ENCODE peak calls at places on chromosomes 5 and 9, in eight cellular contexts. O is NCI-H774; T is A172; K is putamen; M is aorta; R is fibroblast of lung; Z is AG09309; D is activated CD4-positive, alpha-beta T cell treated with anti-CD3 and anti-CD28 coated beads, Interleukin-2, amount 10 ng/mL, durations not matched to agents 7 days and 5 days. I is an unnamed sample.

GRCh38 chr9:137984520-137985257 is 107.1 kb downstream of the CACNA1B start:
- DNase-seq in Z (no peak), T (no peak), O (no peak), D (no peak), M (no peak), R (no peak), K (no peak), I (no peak)

GRCh38 chr5:171386861-171387254 is 791 bp upstream of the NPM1 start:
- DNase-seq in M (no peak), K (no peak), T (no peak), R (no peak), Z (no peak), D (peak; percentile 12), O (no peak), I (no peak)

GRCh38 chr5:144004146-144004545 is 166.3 kb downstream of the YIPF5 start:
- DNase-seq in D (no peak), Z (no peak), O (no peak), K (no peak), R (peak; percentile 72), M (no peak), T (peak; percentile 19), I (peak; percentile 55)

GRCh38 chr5:108315829-108316228 is 66.1 kb downstream of the FBXL17 start:
- DNase-seq in R (peak; percentile 21), K (no peak), Z (no peak), D (no peak), O (no peak), T (no peak), M (no peak), I (peak; percentile 15)

GRCh38 chr5:78569441-78569840 is 79.1 kb downstream of the LHFPL2 start:
- DNase-seq in R (peak; percentile 86), Z (peak; percentile 46), K (no peak), M (peak; percentile 73), O (peak; percentile 12), T (no peak), D (no peak), I (peak; percentile 85)

GRCh38 chr5:9054821-9055589 is 490.9 kb downstream of the SEMA5A start:
- DNase-seq in K (no peak), T (no peak), Z (no peak), R (peak; percentile 66), M (no peak), O (no peak), D (no peak), I (no peak)

GRCh38 chr5:135467051-135467625 is 15.0 kb upstream of the TIFAB start:
- DNase-seq in Z (no peak), D (no peak), T (no peak), R (no peak), K (no peak), M (peak; percentile 26), O (no peak), I (no peak)

GRCh38 chr9:98801969-98802371 is 5.5 kb upstream of the GALNT12 start:
- DNase-seq in T (no peak), M (no peak), R (no peak), O (no peak), Z (no peak), D (no peak), K (no peak), I (no peak)

GRCh38 chr5:80990971-80991370 is 30.8 kb downstream of the RASGRF2 start:
- DNase-seq in M (no peak), O (no peak), Z (no peak), R (peak; percentile 28), D (no peak), T (no peak), K (no peak), I (peak; percentile 80)

GRCh38 chr5:34526682-34527305 is 129.3 kb upstream of the RAI14 start:
- DNase-seq in D (no peak), K (no peak), O (no peak), M (no peak), T (peak; percentile 19), R (peak; percentile 36), Z (no peak), I (no peak)

GRCh38 chr5:157184117-157184516 is 3.5 kb downstream of the ITK start:
- DNase-seq in M (no peak), O (no peak), Z (no peak), K (no peak), R (no peak), D (no peak), T (no peak), I (no peak)

GRCh38 chr5:141182248-141182647 is at the start of gene PCDHB16:
- DNase-seq in K (peak; percentile 47), T (peak; percentile 64), Z (no peak), D (no peak), R (peak; percentile 16), O (no peak), M (no peak), I (peak; percentile 71)

GRCh38 chr5:168822745-168823281 is 243.6 kb upstream of the PANK3 start:
- DNase-seq in O (no peak), D (no peak), M (no peak), K (peak; percentile 36), R (peak; percentile 10), T (peak; percentile 56), Z (no peak), I (peak; percentile 22)

GRCh38 chr9:137365056-137365455 is 57.9 kb downstream of the EXD3 start:
- DNase-seq in Z (no peak), D (no peak), K (no peak), T (no peak), O (no peak), R (no peak), M (no peak), I (no peak)

GRCh38 chr9:129509508-129509907 is 111.4 kb downstream of the C9orf50 start:
- DNase-seq in K (no peak), T (peak; percentile 77), M (no peak), Z (peak; percentile 79), R (peak; percentile 97), O (no peak), D (no peak), I (peak; percentile 98)

GRCh38 chr9:91815896-91816295 is 134.1 kb downstream of the ROR2 start:
- DNase-seq in R (no peak), K (no peak), M (no peak), Z (no peak), D (no peak), O (no peak), T (no peak), I (no peak)

GRCh38 chr9:136170291-136170901 is 34.5 kb downstream of the LHX3 start:
- DNase-seq in O (no peak), R (no peak), D (peak; percentile 51), K (no peak), M (peak; percentile 44), T (peak; percentile 36), Z (no peak), I (no peak)

GRCh38 chr9:73613092-73613701 is 461.5 kb downstream of the ANXA1 start:
- DNase-seq in R (peak; percentile 98), M (no peak), T (no peak), K (no peak), Z (no peak), O (no peak), D (no peak), I (no peak)

GRCh38 chr5:34684281-34684979 is 28.3 kb downstream of the RAI14 start:
- DNase-seq in R (peak; percentile 83), D (no peak), T (peak; percentile 53), Z (no peak), M (peak; percentile 45), O (peak; percentile 94), K (peak; percentile 27), I (peak; percentile 98)

GRCh38 chr5:10552183-10553143 is 11.4 kb upstream of the ANKRD33B start:
- DNase-seq in R (peak; percentile 77), Z (no peak), D (no peak), O (no peak), T (peak; percentile 80), M (no peak), K (no peak), I (peak; percentile 83)